ENCODE peak calls at places on chromosomes 7 and 10, in six cellular contexts. N is left lung, A is heart right ventricle, H is astrocyte of the spinal cord, Z is progenitor cell of endocrine pancreas, U is esophagus squamous epithelium. P is an unnamed sample.

GRCh38 chr10:7563368-7563767 is 103.4 kb downstream of the ITIH5 start:
- DNase-seq in Z (no peak), U (no peak), N (no peak), A (no peak), H (peak), P (no peak)

GRCh38 chr10:57661206-57661605 is 606.5 kb downstream of the IPMK start:
- DNase-seq in Z (no peak), H (no peak), U (no peak), N (no peak), A (no peak), P (no peak)

GRCh38 chr7:45585628-45586027 is 11.5 kb downstream of the ADCY1 start:
- DNase-seq in A (no peak), H (no peak), U (no peak), Z (no peak), N (no peak), P (no peak)

GRCh38 chr10:44956717-44957706 is 2.6 kb upstream of the RASSF4 start:
- DNase-seq in Z (no peak), N (no peak), H (no peak), A (no peak), U (no peak), P (no peak)

GRCh38 chr7:148442933-148443332 is 147.6 kb upstream of the C7orf33 start:
- DNase-seq in Z (no peak), A (no peak), N (no peak), H (no peak), U (no peak), P (no peak)

GRCh38 chr10:88385601-88386203 is 197.4 kb downstream of the RNLS start:
- DNase-seq in Z (no peak), N (peak), U (peak), H (no peak), A (peak), P (peak)

GRCh38 chr7:121304259-121304658 is 24.5 kb upstream of the WNT16 start:
- DNase-seq in N (no peak), A (no peak), H (no peak), U (no peak), Z (no peak), P (no peak)

GRCh38 chr10:17669185-17669872 is 25.4 kb downstream of the STAM start:
- DNase-seq in N (no peak), H (no peak), U (no peak), A (no peak), Z (no peak), P (no peak)

GRCh38 chr10:84845628-84846261 is 517.4 kb downstream of the CCSER2 start:
- DNase-seq in U (no peak), Z (no peak), H (no peak), A (no peak), N (no peak), P (peak)

GRCh38 chr10:83122336-83122735 is 1017.0 kb upstream of the GHITM start:
- DNase-seq in N (no peak), A (no peak), H (no peak), U (no peak), Z (no peak), P (no peak)

GRCh38 chr10:77873558-77874380 is 52.8 kb downstream of the DLG5 start:
- DNase-seq in U (no peak), H (peak), N (no peak), Z (no peak), A (no peak), P (peak)

GRCh38 chr10:71970869-71971268 is 6.7 kb downstream of the CHST3 start:
- DNase-seq in N (peak), A (no peak), Z (no peak), U (no peak), H (peak), P (no peak)

GRCh38 chr7:158121441-158122045 is 466.1 kb downstream of the PTPRN2 start:
- DNase-seq in U (no peak), H (no peak), Z (no peak), A (no peak), N (no peak), P (no peak)

GRCh38 chr10:69866688-69867461 is 65.2 kb downstream of the COL13A1 start:
- DNase-seq in Z (no peak), A (peak), U (no peak), N (no peak), H (peak), P (no peak)

GRCh38 chr10:103507235-103508191 is 14.0 kb downstream of the NEURL1 start:
- DNase-seq in U (no peak), H (no peak), A (no peak), Z (no peak), N (no peak), P (no peak)

GRCh38 chr10:103193820-103194529 is 903 bp upstream of the NT5C2 start:
- DNase-seq in Z (no peak), A (no peak), H (peak), U (no peak), N (no peak), P (no peak)

GRCh38 chr10:94851263-94851662 is 87.2 kb upstream of the CYP2C9 start:
- DNase-seq in H (no peak), N (no peak), Z (no peak), U (no peak), A (no peak), P (no peak)

GRCh38 chr7:157302314-157302711 is 34.5 kb upstream of the DNAJB6 start:
- DNase-seq in A (peak), H (peak), U (peak), N (peak), Z (no peak), P (peak)

GRCh38 chr10:79348640-79348988 is 1.3 kb downstream of the PPIF start:
- DNase-seq in H (no peak), N (no peak), A (no peak), U (no peak), Z (no peak), P (no peak)

GRCh38 chr7:2566348-2566889 is 7.6 kb downstream of the IQCE start:
- DNase-seq in H (no peak), U (no peak), A (no peak), N (no peak), Z (no peak), P (no peak)

GRCh38 chr7:15085361-15085760 is 182.8 kb upstream of the DGKB start:
- DNase-seq in N (no peak), A (no peak), H (no peak), Z (no peak), U (no peak), P (no peak)

GRCh38 chr10:129713659-129714265 is 246.7 kb downstream of the MGMT start:
- DNase-seq in U (no peak), A (no peak), H (no peak), Z (no peak), N (no peak), P (no peak)

GRCh38 chr7:2387897-2388636 is 15.3 kb upstream of the CHST12 start:
- DNase-seq in N (no peak), A (peak), U (no peak), H (no peak), Z (no peak), P (no peak)

GRCh38 chr7:157269341-157270059 is 67.3 kb upstream of the DNAJB6 start:
- DNase-seq in Z (no peak), H (no peak), U (no peak), A (no peak), N (no peak), P (no peak)

GRCh38 chr7:87876759-87877234 is 504 bp downstream of the DBF4 start:
- DNase-seq in H (peak), A (peak), Z (peak), U (peak), N (peak), P (peak)

GRCh38 chr7:142579946-142580345 is 169.3 kb upstream of the PRSS1 start:
- DNase-seq in A (no peak), N (no peak), Z (no peak), U (no peak), H (no peak), P (no peak)

GRCh38 chr10:91617073-91617580 is 15.7 kb downstream of the PPP1R3C start:
- DNase-seq in U (no peak), Z (no peak), A (no peak), N (no peak), H (peak), P (no peak)

GRCh38 chr7:65731562-65732035 is 141.3 kb upstream of the VKORC1L1 start:
- DNase-seq in N (peak), U (no peak), H (peak), A (no peak), Z (peak), P (no peak)

GRCh38 chr7:2266911-2267310 is 24.9 kb downstream of the NUDT1 start:
- DNase-seq in H (peak), N (no peak), Z (no peak), A (no peak), U (no peak), P (no peak)

GRCh38 chr10:78292987-78293865 is 259.6 kb downstream of the RPS24 start:
- DNase-seq in Z (no peak), U (no peak), N (no peak), H (peak), A (no peak), P (no peak)

GRCh38 chr10:49569031-49569765 is 30.3 kb upstream of the ERCC6 start:
- DNase-seq in A (no peak), N (no peak), Z (no peak), H (peak), U (no peak), P (no peak)

GRCh38 chr10:74909665-74910064 is 83.3 kb downstream of the KAT6B start:
- DNase-seq in Z (no peak), H (no peak), A (no peak), N (no peak), U (no peak), P (no peak)

GRCh38 chr7:129089521-129090212 is 34.8 kb upstream of the TNPO3 start:
- DNase-seq in H (no peak), U (no peak), A (no peak), Z (no peak), N (no peak), P (no peak)

GRCh38 chr7:7208524-7208923 is 26.2 kb downstream of the C1GALT1 start:
- DNase-seq in U (no peak), Z (no peak), H (no peak), N (no peak), A (no peak), P (no peak)
- TF ChIP-seq CTCF in U (no peak), Z (no peak), H (no peak), N (no peak), A (no peak), P (no peak)

DNA sequence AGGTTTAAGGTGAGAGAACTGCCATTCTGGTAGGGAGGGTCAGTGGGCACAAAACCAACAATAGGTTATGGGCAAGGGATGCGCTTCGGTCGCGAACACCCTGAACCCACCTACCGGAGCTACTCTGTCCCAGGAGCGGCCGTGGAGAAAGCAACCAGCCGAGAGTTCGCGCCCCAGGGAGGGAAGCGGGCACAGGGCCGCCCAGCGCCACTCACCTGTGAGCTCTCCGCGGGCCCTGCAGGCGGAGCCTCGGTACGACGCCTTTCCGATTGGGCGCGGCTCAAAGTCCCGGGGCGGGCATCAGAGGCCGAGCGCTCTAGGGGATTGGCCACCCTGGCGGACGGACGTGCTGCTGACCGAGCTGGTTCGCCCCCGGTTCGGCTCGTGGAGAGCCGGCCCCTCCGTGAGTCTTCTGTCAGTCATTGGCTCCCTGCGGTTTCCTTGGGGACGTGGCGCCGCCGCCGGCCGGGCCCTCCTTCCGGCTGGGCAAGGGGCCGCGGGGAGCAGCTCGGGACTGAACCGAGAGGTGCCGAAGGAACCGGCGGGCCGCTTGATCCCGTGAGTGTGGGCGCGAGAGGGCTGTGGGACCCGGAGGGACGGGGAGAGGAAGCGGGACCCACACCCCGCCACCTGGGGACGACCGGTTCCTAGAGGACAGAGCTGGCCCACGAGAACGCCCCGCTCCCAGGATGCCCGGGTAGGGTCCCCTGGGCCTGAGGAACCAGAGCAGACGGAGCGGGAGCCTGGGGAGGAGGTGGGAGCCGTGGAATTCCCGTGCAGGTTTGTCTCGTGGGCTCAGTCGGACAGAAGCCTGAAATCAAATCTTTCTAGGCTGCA is at the start of gene ENTPD7:
- DNase-seq in Z (peak), U (peak), H (peak), N (peak), A (peak), P (no peak)
- TF ChIP-seq CTCF in Z (no peak), U (peak), H (no peak), N (peak), A (peak), P (no peak)

GRCh38 chr10:25933653-25934608 is at the start of gene MYO3A:
- DNase-seq in N (no peak), H (no peak), Z (peak), A (peak), U (no peak), P (no peak)

GRCh38 chr10:25934673-25935139 is 677 bp downstream of the MYO3A start:
- DNase-seq in U (no peak), N (no peak), A (peak), Z (peak), H (no peak), P (no peak)
- TF ChIP-seq CTCF in U (peak), N (peak), A (peak), Z (peak), H (peak), P (no peak)

GRCh38 chr10:59719374-59719773 is 9.7 kb upstream of the SLC16A9 start:
- DNase-seq in A (no peak), H (no peak), N (no peak), Z (no peak), U (no peak), P (no peak)
- TF ChIP-seq CTCF in A (no peak), H (peak), N (no peak), Z (peak), U (no peak), P (no peak)

DNA sequence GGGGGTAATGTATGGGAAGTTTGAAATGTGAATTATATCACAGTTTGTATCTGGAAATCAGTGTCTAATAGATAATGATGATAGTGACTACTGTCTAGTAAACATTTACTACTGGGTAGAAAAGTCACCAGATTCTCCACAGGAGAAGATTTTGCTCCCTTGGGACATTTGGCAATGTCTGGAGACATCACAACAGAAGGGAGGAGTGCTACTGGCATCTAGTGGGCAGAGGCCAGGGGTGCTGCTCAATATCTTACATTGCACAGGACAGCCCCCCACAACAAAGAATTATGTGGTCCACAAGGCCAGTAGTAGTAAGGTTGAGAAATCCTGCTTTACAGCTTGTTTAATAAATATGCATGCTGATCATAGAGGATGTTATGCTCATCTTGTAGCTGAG is 92.3 kb upstream of the PRPS1L1 start:
- DNase-seq in N (no peak), Z (no peak), H (peak), A (no peak), U (no peak), P (no peak)
- TF ChIP-seq CTCF in N (no peak), Z (peak), H (peak), A (peak), U (no peak), P (peak)

DNA sequence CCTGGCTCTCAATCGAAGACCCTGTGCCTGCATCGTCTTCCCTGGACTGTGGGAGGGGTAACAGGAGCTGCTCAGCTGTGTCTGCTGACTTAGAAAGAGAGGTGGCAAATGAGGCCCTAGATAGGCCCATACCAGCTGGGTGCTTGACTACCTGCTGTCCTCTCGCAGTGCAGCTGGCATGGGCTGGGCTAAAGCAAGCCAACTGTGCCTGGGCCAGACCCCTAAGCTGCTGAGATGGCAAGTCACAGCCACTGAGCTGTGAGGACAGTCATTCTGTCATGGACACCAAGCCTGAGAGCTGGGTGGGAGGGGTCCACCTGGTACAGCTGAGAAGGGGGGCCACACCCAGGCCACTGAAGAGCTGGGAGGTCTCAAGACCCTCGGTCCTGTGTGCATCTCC is 45.8 kb upstream of the AQP1 start:
- DNase-seq in Z (no peak), H (no peak), N (no peak), A (no peak), U (no peak), P (no peak)
- TF ChIP-seq CTCF in Z (no peak), H (no peak), N (no peak), A (no peak), U (no peak), P (no peak)

GRCh38 chr7:93442478-93443224 is 131.9 kb downstream of the CALCR start:
- DNase-seq in H (peak), N (no peak), Z (peak), U (no peak), A (no peak), P (peak)
- TF ChIP-seq CTCF in H (peak), N (peak), Z (peak), U (peak), A (peak), P (peak)